ENCODE peak calls at places on chromosomes 13 and 19, in four cellular contexts. V is CD8-positive, alpha-beta T cell; L is body of pancreas; P is breast epithelium. K is an unnamed sample.

GRCh38 chr19:38735257-38735686 is 9.0 kb downstream of the CAPN12 start:
- DNase-seq in V (no peak), L (no peak), P (peak; percentile 41), K (no peak)

GRCh38 chr19:43798546-43799409 is 3.5 kb downstream of the LYPD5 start:
- DNase-seq in V (peak; percentile 48), L (peak; percentile 41), P (peak; percentile 80), K (no peak)

GRCh38 chr19:30479657-30480056 is 107.5 kb downstream of the ZNF536 start:
- DNase-seq in V (no peak), L (no peak), P (no peak), K (no peak)

GRCh38 chr13:114142640-114143490 is 10.4 kb upstream of the RASA3 start:
- DNase-seq in V (peak; percentile 77), L (peak; percentile 81), P (no peak), K (no peak)

GRCh38 chr13:48570225-48570828 is 37.4 kb upstream of the RCBTB2 start:
- DNase-seq in V (no peak), L (no peak), P (no peak), K (no peak)

GRCh38 chr19:5138606-5139594 is 170.0 kb downstream of the KDM4B start:
- DNase-seq in V (peak; percentile 73), L (no peak), P (no peak), K (peak; percentile 97)

GRCh38 chr19:38917921-38918491 is 6.0 kb upstream of the CCER2 start:
- DNase-seq in V (no peak), L (no peak), P (no peak), K (peak; percentile 7)

GRCh38 chr19:737591-738093 is 13.3 kb upstream of the MISP start:
- DNase-seq in V (peak; percentile 46), L (peak; percentile 44), P (no peak), K (no peak)

GRCh38 chr19:55866521-55866920 is 30.2 kb downstream of the NLRP4 start:
- DNase-seq in V (no peak), L (no peak), P (no peak), K (no peak)

GRCh38 chr13:33230178-33230881 is 55.2 kb downstream of the STARD13 start:
- DNase-seq in V (no peak), L (no peak), P (no peak), K (no peak)

GRCh38 chr13:113546571-113547247 is 37.8 kb upstream of the TFDP1 start:
- DNase-seq in V (no peak), L (peak; percentile 12), P (no peak), K (no peak)

GRCh38 chr13:49357694-49358093 is 86.2 kb downstream of the CAB39L start:
- DNase-seq in V (no peak), L (no peak), P (no peak), K (no peak)

GRCh38 chr13:28136916-28137315 is 1.4 kb upstream of the PAN3 start:
- DNase-seq in V (no peak), L (no peak), P (no peak), K (no peak)

GRCh38 chr13:59391696-59392095 is 772.0 kb downstream of the DIAPH3 start:
- DNase-seq in V (peak; percentile 27), L (peak; percentile 64), P (no peak), K (peak; percentile 84)

GRCh38 chr13:102591988-102592781 is 4.6 kb upstream of the TPP2 start:
- DNase-seq in V (peak; percentile 72), L (peak; percentile 69), P (peak; percentile 44), K (no peak)

GRCh38 chr19:55080121-55080914 is 4.6 kb downstream of the EPS8L1 start:
- DNase-seq in V (peak; percentile 40), L (no peak), P (peak; percentile 73), K (peak; percentile 89)

GRCh38 chr19:46722004-46722380 is 5.1 kb upstream of the PRKD2 start:
- DNase-seq in V (no peak), L (no peak), P (no peak), K (no peak)

GRCh38 chr19:46722421-46723022 is 5.6 kb upstream of the PRKD2 start:
- DNase-seq in V (no peak), L (no peak), P (no peak), K (no peak)

GRCh38 chr19:46724468-46724867 is 7.6 kb upstream of the PRKD2 start:
- DNase-seq in V (no peak), L (no peak), P (no peak), K (no peak)

GRCh38 chr19:46723023-46723461 is 6.1 kb upstream of the PRKD2 start:
- DNase-seq in V (no peak), L (no peak), P (no peak), K (no peak)

GRCh38 chr19:46723471-46723870 is 6.6 kb upstream of the PRKD2 start:
- DNase-seq in V (no peak), L (no peak), P (no peak), K (no peak)
- H3K27ac ChIP-seq in V (no peak overlapping the region), L (no peak overlapping the region), P (no peak overlapping the region), K (no peak overlapping the region)

DNA sequence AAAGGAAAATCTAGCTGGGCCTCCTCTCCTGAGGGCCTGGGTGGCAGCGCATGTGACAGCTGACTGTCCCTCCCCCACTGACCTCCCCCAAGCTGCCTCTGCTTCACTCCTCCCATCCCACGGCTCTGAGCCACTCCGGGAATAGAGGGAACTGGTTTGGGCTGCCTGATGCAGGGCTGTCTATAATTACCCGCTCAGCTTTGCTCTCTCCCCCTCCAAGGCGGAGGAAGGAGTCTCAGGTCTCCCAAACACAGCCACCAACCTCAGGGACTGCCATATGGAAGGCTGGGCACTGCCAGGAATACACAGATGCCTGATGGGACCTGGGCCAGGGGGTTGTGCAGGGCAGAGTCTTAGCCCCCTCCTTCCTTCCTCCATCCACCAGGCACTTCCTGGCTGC is 7.8 kb downstream of the NAPA start:
- DNase-seq in V (no peak), L (peak; percentile 49), P (peak; percentile 62), K (no peak)
- H3K27ac ChIP-seq in V (no peak overlapping the region), L (peak overlapping the region; percentile 66), P (peak overlapping the region; percentile 99), K (no peak overlapping the region)

GRCh38 chr13:99743079-99743478 is 228.5 kb downstream of the ZIC5 start:
- DNase-seq in V (no peak), L (no peak), P (no peak), K (no peak)
- H3K27ac ChIP-seq in V (no peak overlapping the region), L (no peak overlapping the region), P (no peak overlapping the region), K (no peak overlapping the region)

GRCh38 chr19:28292822-28293500 is 920.0 kb downstream of the UQCRFS1 start:
- DNase-seq in V (no peak), L (no peak), P (no peak), K (no peak)

GRCh38 chr19:28291874-28292273 is 921.1 kb downstream of the UQCRFS1 start:
- DNase-seq in V (no peak), L (no peak), P (no peak), K (no peak)

GRCh38 chr19:28288850-28289249 is 924.1 kb downstream of the UQCRFS1 start:
- DNase-seq in V (no peak), L (peak; percentile 21), P (no peak), K (no peak)

GRCh38 chr19:28289294-28290063 is 923.5 kb downstream of the UQCRFS1 start:
- DNase-seq in V (no peak), L (peak; percentile 19), P (no peak), K (no peak)

DNA sequence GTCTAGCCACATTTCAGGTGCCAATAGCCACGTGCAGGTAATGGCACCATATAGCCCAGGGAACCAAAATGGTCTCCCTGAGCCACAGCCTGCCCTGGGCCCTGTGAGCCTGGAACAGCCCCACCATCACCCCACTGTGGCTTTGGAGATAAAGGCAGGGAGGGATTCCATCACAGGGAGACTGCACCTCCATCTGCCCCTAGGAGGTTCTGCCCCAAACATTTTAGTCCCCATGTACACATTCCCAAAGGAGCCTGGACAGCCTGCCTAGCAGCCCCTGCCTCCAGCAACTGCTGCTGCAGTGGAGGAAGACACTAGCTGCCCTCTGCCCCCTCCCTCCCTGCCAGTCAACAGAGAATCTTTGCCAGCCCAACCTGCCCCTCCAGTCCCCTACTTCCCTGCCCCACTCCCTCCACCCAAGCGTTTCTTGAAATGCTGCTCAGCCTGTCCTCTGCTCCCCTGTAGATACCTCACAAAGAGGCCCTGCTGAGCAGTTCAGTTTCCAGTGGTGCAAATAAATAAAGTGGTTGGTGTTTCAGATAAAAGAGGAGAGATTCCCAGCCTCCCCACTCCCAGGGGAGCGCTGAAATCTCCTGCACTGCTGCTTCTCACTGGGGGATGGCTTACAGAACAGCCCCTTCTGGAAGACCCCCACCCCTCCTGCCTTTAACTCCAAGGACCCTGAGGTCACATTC is 921.8 kb downstream of the UQCRFS1 start:
- DNase-seq in V (no peak), L (no peak), P (no peak), K (no peak)
- H3K27ac ChIP-seq in V (no peak overlapping the region), L (no peak overlapping the region), P (no peak overlapping the region), K (no peak overlapping the region)

DNA sequence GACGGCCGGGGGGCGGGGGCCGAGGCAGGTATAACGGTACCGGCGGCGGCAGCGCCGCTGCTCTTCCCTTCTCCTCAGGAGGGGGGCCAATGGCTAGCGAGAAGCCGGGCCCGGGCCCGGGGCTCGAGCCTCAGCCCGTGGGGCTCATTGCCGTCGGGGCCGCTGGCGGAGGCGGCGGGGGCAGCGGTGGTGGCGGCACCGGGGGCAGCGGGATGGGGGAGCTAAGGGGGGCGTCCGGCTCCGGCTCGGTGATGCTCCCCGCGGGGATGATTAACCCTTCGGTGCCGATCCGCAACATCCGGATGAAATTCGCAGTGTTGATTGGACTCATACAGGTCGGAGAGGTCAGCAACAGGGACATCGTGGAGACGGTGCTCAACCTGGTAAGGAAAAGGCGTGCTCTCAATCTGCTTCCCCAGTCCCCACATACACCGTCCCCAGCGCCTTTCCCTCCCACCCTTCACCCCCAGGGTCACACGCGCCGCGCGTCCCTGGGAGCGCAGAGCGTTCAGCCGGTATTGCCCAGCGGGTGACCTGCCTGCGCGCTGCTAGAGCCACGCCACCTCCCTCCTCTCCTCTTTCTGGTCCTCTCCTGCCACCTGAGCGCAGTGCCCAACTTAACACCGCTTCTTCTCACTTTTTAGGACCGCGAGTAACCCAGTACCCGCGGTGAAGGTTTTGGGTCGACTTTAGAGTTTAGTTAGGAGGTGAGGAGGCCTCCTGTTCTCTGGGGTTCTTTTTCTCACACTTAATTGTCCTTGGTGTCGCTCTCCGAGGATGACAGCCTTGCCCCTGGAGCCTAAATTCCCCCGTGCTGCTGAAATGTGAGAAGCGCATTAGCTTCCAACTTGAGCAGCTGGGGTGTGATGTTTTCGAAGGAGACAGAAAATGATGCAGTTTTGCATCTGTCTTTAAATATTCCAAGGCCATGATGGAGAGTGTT is 933 bp downstream of the NBEA start:
- DNase-seq in V (no peak), L (peak; percentile 46), P (no peak), K (no peak)
- H3K27ac ChIP-seq in V (no peak overlapping the region), L (peak overlapping the region; percentile 82), P (peak overlapping the region; percentile 74), K (no peak overlapping the region)